ENCODE peak calls at places on chromosomes 13 and 19, in five cellular contexts. R is GM23338, S is GM23248, P is SK-N-SH, A is OCI-LY7. I is an unnamed sample.

GRCh38 chr19:1156830-1157615 is 17.0 kb downstream of the SBNO2 start:
- DNase-seq in R (no peak), A (no peak), P (no peak), S (no peak), I (no peak)

GRCh38 chr13:75769141-75769905 is 133.2 kb downstream of the LMO7 start:
- DNase-seq in R (no peak), P (peak; percentile 44), S (no peak), A (no peak), I (no peak)

GRCh38 chr13:102948006-102948405 is 102.2 kb downstream of the ERCC5 start:
- DNase-seq in A (no peak), S (no peak), P (no peak), R (no peak), I (peak; percentile 4)

GRCh38 chr19:14495678-14496028 is 274 bp downstream of the GIPC1 start:
- DNase-seq in S (no peak), P (no peak), A (no peak), R (no peak), I (no peak)

GRCh38 chr13:30224732-30225131 is 82.6 kb downstream of the KATNAL1 start:
- DNase-seq in S (peak; percentile 49), A (no peak), R (no peak), P (no peak), I (peak; percentile 57)

GRCh38 chr19:31674503-31675186 is 325.4 kb upstream of the TSHZ3 start:
- DNase-seq in S (peak; percentile 60), R (no peak), A (no peak), P (no peak), I (no peak)

GRCh38 chr13:94249512-94249911 is 230.0 kb downstream of the DCT start:
- DNase-seq in P (no peak), A (no peak), R (peak; percentile 28), S (peak; percentile 78), I (peak; percentile 49)

GRCh38 chr13:21616205-21616604 is 12.2 kb upstream of the MICU2 start:
- DNase-seq in R (no peak), A (no peak), S (no peak), P (no peak), I (no peak)

GRCh38 chr19:19131989-19132388 is 6.3 kb downstream of the TMEM161A start:
- DNase-seq in S (no peak), A (no peak), R (no peak), P (no peak), I (no peak)

GRCh38 chr19:19372656-19373416 is 32.6 kb upstream of the GATAD2A start:
- DNase-seq in S (peak; percentile 76), R (peak; percentile 65), A (peak; percentile 90), P (no peak), I (peak; percentile 78)

GRCh38 chr13:113083022-113083373 is 22.6 kb upstream of the F7 start:
- DNase-seq in P (no peak), A (no peak), R (no peak), S (no peak), I (no peak)

GRCh38 chr19:16928351-16928750 is 39.6 kb downstream of the F2RL3 start:
- DNase-seq in A (no peak), P (no peak), S (no peak), R (no peak), I (no peak)
- H3K4me3 ChIP-seq in A (no peak overlapping the region), P (no peak overlapping the region), S (no peak overlapping the region), R (no peak overlapping the region), I (no peak overlapping the region)

DNA sequence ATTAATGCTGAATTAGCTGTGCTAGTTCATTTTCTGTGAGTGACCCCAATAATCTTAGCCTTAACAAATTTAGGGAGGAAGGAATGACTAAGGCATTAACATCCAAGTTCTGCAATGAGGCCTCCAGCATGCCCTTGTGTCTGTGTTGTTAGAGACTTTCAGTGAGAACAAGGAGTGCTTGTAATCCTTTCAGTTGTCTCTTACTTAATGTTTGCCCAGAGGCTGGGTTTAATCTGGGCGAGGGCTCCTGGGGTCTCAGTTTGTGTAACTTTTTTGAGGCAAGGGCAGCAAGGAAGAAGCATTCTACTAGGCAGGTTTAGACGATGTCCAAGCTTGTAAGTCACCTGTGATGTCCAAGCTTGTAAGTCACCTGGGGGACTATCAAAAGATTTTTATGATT is 24.3 kb downstream of the CCNA1 start:
- DNase-seq in A (no peak), S (no peak), R (no peak), P (no peak), I (no peak)
- H3K9me2 ChIP-seq in A (no peaks in the 10 kb centered on the region), S (no peaks in the 10 kb centered on the region), R (no peaks in the 10 kb centered on the region), P (no peaks in the 10 kb centered on the region), I (no peaks in the 10 kb centered on the region)

DNA sequence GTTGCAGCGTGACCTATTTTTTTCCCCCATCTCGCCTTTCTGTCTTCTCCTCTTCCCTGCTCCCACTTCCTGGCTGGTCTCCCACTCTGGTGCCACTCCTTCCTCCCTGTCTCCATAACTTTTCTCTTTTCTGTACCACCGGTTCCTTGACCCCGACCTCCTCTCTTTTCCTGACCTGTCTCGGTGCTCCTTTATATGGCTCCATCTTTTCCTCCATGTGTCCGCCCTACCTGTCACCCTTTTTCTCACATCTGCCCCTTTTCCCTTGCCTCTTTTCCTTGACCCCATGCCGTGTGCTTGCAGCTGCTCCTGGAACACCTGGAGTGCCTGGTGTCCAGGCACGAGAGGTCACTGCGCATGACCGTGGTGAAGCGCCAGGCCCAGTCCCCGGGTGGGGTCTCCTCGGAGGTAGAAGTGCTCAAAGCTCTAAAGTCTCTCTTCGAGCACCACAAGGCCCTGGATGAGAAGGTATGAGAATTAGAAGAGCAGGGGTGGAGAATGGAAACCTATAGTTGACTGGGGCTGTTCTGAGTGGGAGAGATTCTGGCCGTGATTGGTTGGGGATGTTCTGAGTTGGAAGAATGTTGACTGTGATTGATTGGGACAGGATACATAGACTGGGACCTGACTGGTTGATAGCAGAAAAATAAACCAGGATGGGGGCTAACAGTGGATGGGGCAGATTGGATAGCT is 9.3 kb downstream of the PPFIA3 start:
- DNase-seq in A (no peak), S (no peak), R (no peak), P (no peak), I (no peak)
- H3K4me3 ChIP-seq in A (peak overlapping the region; percentile 67), S (peak overlapping the region; percentile 64), R (peak overlapping the region; percentile 69), P (no peak overlapping the region), I (peak overlapping the region; percentile 59)

GRCh38 chr19:46687438-46688145 is 26.6 kb upstream of the DACT3 start:
- DNase-seq in S (no peak), R (no peak), P (no peak), A (no peak), I (no peak)
- H3K9me2 ChIP-seq in S (no peaks in the 10 kb centered on the region), R (no peaks in the 10 kb centered on the region), P (no peaks in the 10 kb centered on the region), A (no peaks in the 10 kb centered on the region), I (no peaks in the 10 kb centered on the region)

DNA sequence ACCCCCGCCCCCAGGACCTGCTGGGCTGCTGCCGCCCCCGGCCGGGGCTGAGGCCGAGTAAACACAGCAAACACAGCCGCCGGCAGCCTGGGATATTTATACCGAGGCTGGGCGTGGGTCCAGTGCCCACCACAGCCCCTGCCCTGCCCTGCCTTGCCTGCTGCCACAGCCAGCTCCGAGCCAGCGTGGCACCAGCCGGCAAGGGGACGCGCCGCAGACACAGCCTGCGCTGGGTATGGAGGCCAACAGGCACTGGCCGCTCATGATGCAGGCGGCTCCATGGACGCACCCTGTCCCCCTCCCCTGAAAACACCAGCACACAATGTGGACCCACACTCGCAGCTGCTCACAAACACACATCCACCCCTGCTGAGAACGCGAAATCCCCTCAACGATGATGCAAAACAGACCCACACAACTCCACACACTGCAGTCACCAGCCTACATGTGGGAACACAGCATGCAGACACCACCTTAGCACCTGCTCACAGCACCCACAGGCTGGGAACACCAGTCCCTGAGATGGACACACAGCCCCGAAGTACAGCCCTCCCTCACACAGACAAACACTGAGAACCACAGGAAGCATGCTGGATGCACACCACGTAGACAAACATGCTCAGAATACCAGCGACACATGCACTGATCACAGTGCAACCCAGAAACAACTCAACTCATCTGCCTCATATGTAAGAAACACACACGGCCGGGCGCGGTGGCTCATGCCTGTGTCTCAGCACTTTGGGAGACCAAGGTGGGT is 16.2 kb downstream of the CCDC97 start:
- DNase-seq in A (peak; percentile 78), P (peak; percentile 81), R (no peak), S (peak; percentile 81), I (peak; percentile 42)
- H3K4me3 ChIP-seq in A (peak overlapping the region; percentile 61), P (peak overlapping the region; percentile 21), R (peak overlapping the region; percentile 71), S (peak overlapping the region; percentile 46), I (peak overlapping the region; percentile 34)

DNA sequence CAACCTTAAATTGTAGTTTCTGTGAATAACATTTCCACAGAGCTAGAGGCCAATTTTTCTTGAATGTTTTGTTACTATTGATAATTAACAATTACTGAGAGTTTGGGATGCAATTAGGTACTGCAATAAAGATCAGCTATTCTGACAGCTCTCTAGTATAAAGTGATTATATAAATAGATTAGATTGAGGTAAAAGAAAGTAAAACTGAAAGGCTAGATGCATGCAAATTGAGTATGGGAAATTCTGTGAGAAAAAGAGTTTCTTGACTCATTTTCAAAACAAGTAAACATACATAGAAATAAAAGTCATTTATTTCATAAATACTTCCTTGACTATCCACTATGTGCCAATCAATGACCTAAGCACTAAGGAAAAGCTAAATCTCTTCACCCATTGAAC is 1087.5 kb upstream of the ATXN8OS start:
- DNase-seq in S (no peak), R (no peak), A (no peak), P (no peak), I (no peak)
- H3K9me2 ChIP-seq in S (no peaks in the 10 kb centered on the region), R (peaks cover 4% of the 10 kb centered on the region), A (no peaks in the 10 kb centered on the region), P (no peaks in the 10 kb centered on the region), I (no peaks in the 10 kb centered on the region)